ENCODE peak calls at places on chromosomes 7 and 10, in four cellular contexts. One of them, this sample, is unnamed.

GRCh38 chr7:129574487-129574886 is 37.0 kb upstream of the NRF1 start:
- DNase-seq in K562: no peak
- DNase-seq in transverse colon: no peak
- DNase-seq in A549: no peak
- DNase-seq in this sample: no peak

GRCh38 chr10:62454696-62455451 is 80.7 kb downstream of the ZNF365 start:
- DNase-seq in K562: no peak
- DNase-seq in transverse colon: no peak
- DNase-seq in A549: peak; percentile 14
- DNase-seq in this sample: no peak

GRCh38 chr7:65731562-65732035 is 141.3 kb upstream of the VKORC1L1 start:
- DNase-seq in K562: peak; percentile 50
- DNase-seq in transverse colon: peak; percentile 28
- DNase-seq in A549: no peak
- DNase-seq in this sample: no peak

GRCh38 chr10:98423691-98424120 is 8.7 kb upstream of the PYROXD2 start:
- DNase-seq in K562: no peak
- DNase-seq in transverse colon: no peak
- DNase-seq in A549: no peak
- DNase-seq in this sample: no peak

GRCh38 chr10:80260295-80261243 is 28.9 kb downstream of the MAT1A start:
- DNase-seq in K562: peak; percentile 68
- DNase-seq in transverse colon: no peak
- DNase-seq in A549: peak; percentile 43
- DNase-seq in this sample: no peak

GRCh38 chr10:38050212-38050611 is 39.7 kb downstream of the ZNF33A start:
- DNase-seq in K562: no peak
- DNase-seq in transverse colon: no peak
- DNase-seq in A549: no peak
- DNase-seq in this sample: no peak

GRCh38 chr7:142581341-142581740 is 167.9 kb upstream of the PRSS1 start:
- DNase-seq in K562: no peak
- DNase-seq in transverse colon: no peak
- DNase-seq in A549: no peak
- DNase-seq in this sample: no peak

GRCh38 chr10:124600051-124600880 is 138.6 kb downstream of the LHPP start:
- DNase-seq in K562: no peak
- DNase-seq in transverse colon: no peak
- DNase-seq in A549: no peak
- DNase-seq in this sample: peak; percentile 31

GRCh38 chr10:86536294-86536861 is 14.8 kb upstream of the WAPL start:
- DNase-seq in K562: no peak
- DNase-seq in transverse colon: peak; percentile 13
- DNase-seq in A549: no peak
- DNase-seq in this sample: no peak

GRCh38 chr10:71621783-71622526 is 97.6 kb downstream of the C10orf105 start:
- DNase-seq in K562: no peak
- DNase-seq in transverse colon: no peak
- DNase-seq in A549: no peak
- DNase-seq in this sample: peak; percentile 45

GRCh38 chr10:127319691-127320090 is 123.3 kb upstream of the INSYN2A start:
- DNase-seq in K562: no peak
- DNase-seq in transverse colon: no peak
- DNase-seq in A549: no peak
- DNase-seq in this sample: no peak

GRCh38 chr7:38192347-38192746 is 14.3 kb downstream of the STARD3NL start:
- DNase-seq in K562: no peak
- DNase-seq in transverse colon: no peak
- DNase-seq in A549: no peak
- DNase-seq in this sample: no peak

GRCh38 chr10:103881420-103882284 is 26.3 kb upstream of the SH3PXD2A start:
- DNase-seq in K562: no peak
- DNase-seq in transverse colon: no peak
- DNase-seq in A549: no peak
- DNase-seq in this sample: no peak

GRCh38 chr10:96675846-96676245 is 44.5 kb downstream of the PIK3AP1 start:
- DNase-seq in K562: no peak
- DNase-seq in transverse colon: no peak
- DNase-seq in A549: no peak
- DNase-seq in this sample: no peak

GRCh38 chr7:143345428-143345900 is 17.0 kb downstream of the FAM131B start:
- DNase-seq in K562: peak; percentile 63
- DNase-seq in transverse colon: peak; percentile 70
- DNase-seq in A549: peak; percentile 82
- DNase-seq in this sample: no peak

GRCh38 chr10:61752111-61753011 is 89.6 kb downstream of the CABCOCO1 start:
- DNase-seq in K562: no peak
- DNase-seq in transverse colon: no peak
- DNase-seq in A549: no peak
- DNase-seq in this sample: no peak

GRCh38 chr7:102028206-102028826 is 210.9 kb downstream of the CUX1 start:
- DNase-seq in K562: no peak
- DNase-seq in transverse colon: no peak
- DNase-seq in A549: no peak
- DNase-seq in this sample: no peak

GRCh38 chr10:44982114-44982460 is 3.5 kb upstream of the DEPP1 start:
- DNase-seq in K562: no peak
- DNase-seq in transverse colon: no peak
- DNase-seq in A549: no peak
- DNase-seq in this sample: peak; percentile 44

GRCh38 chr7:99293167-99293566 is 20.5 kb downstream of the MYH16 start:
- DNase-seq in K562: no peak
- DNase-seq in transverse colon: no peak
- DNase-seq in A549: no peak
- DNase-seq in this sample: no peak

GRCh38 chr7:145183069-145183468 is 347.2 kb upstream of the TPK1 start:
- DNase-seq in K562: no peak
- DNase-seq in transverse colon: no peak
- DNase-seq in A549: no peak
- DNase-seq in this sample: no peak

GRCh38 chr7:46133741-46134140 is 212.7 kb upstream of the IGFBP3 start:
- DNase-seq in K562: no peak
- DNase-seq in transverse colon: no peak
- DNase-seq in A549: no peak
- DNase-seq in this sample: no peak

GRCh38 chr7:41005381-41005901 is 697.4 kb downstream of the INHBA start:
- DNase-seq in K562: no peak
- DNase-seq in transverse colon: no peak
- DNase-seq in A549: no peak
- DNase-seq in this sample: no peak

GRCh38 chr10:84548869-84549268 is 220.5 kb downstream of the CCSER2 start:
- DNase-seq in K562: no peak
- DNase-seq in transverse colon: no peak
- DNase-seq in A549: no peak
- DNase-seq in this sample: no peak

GRCh38 chr10:513393-513792 is 176.1 kb downstream of the DIP2C start:
- DNase-seq in K562: no peak
- DNase-seq in transverse colon: peak; percentile 52
- DNase-seq in A549: no peak
- DNase-seq in this sample: no peak

GRCh38 chr10:102656791-102657371 is 12.6 kb downstream of the TRIM8 start:
- DNase-seq in K562: no peak
- DNase-seq in transverse colon: no peak
- DNase-seq in A549: no peak
- DNase-seq in this sample: no peak

GRCh38 chr10:18616337-18616736 is 35.0 kb downstream of the NSUN6 start:
- DNase-seq in K562: no peak
- DNase-seq in transverse colon: no peak
- DNase-seq in A549: no peak
- DNase-seq in this sample: no peak

GRCh38 chr7:111931016-111931517 is 275.1 kb downstream of the DOCK4 start:
- DNase-seq in K562: no peak
- DNase-seq in transverse colon: no peak
- DNase-seq in A549: no peak
- DNase-seq in this sample: no peak

GRCh38 chr10:62081322-62081945 is 179.9 kb downstream of the ARID5B start:
- DNase-seq in K562: no peak
- DNase-seq in transverse colon: no peak
- DNase-seq in A549: no peak
- DNase-seq in this sample: no peak

GRCh38 chr10:45179716-45180115 is 135.7 kb downstream of the OR13A1 start:
- DNase-seq in K562: no peak
- DNase-seq in transverse colon: no peak
- DNase-seq in A549: no peak
- DNase-seq in this sample: no peak

GRCh38 chr7:32524631-32525030 is 29.3 kb downstream of the AVL9 start:
- DNase-seq in K562: no peak
- DNase-seq in transverse colon: no peak
- DNase-seq in A549: no peak
- DNase-seq in this sample: no peak
- H3K9me3 ChIP-seq in K562: peaks cover 11% of the 10 kb centered on the region
- H3K9me3 ChIP-seq in transverse colon: no peaks in the 10 kb centered on the region
- H3K9me3 ChIP-seq in A549: peaks cover 18% of the 10 kb centered on the region
- H3K9me3 ChIP-seq in this sample: no peaks in the 10 kb centered on the region

DNA sequence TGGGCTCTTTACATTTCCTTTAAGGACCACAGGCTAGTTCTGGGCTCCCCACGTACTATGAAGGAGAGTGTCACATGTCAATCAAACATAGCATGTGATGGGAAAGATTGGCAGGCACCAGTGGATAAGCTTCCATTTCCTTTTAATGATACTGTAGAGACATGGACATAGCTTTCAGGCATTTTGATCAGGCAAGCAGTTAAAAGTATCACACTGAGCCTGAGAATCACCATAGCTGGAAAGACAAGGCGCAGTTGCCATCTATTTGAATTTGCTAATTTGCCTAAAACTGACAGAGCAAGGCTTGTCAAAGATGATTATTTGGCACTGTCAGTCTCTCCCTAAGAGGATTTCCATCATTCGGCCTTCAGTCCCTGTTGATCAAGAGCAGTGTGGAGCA is 263.4 kb upstream of the TAC1 start:
- DNase-seq in K562: no peak
- DNase-seq in transverse colon: no peak
- DNase-seq in A549: no peak
- DNase-seq in this sample: no peak
- TF ChIP-seq EP300 in K562: no peak
- TF ChIP-seq EP300 in transverse colon: no peak
- TF ChIP-seq EP300 in A549: no peak
- TF ChIP-seq EP300 in this sample: no peak

GRCh38 chr7:157617401-157617800 is 280.6 kb downstream of the DNAJB6 start:
- DNase-seq in K562: no peak
- DNase-seq in transverse colon: no peak
- DNase-seq in A549: no peak
- DNase-seq in this sample: no peak
- H3K9me3 ChIP-seq in K562: no peaks in the 10 kb centered on the region
- H3K9me3 ChIP-seq in transverse colon: no peaks in the 10 kb centered on the region
- H3K9me3 ChIP-seq in A549: no peaks in the 10 kb centered on the region
- H3K9me3 ChIP-seq in this sample: no peaks in the 10 kb centered on the region

DNA sequence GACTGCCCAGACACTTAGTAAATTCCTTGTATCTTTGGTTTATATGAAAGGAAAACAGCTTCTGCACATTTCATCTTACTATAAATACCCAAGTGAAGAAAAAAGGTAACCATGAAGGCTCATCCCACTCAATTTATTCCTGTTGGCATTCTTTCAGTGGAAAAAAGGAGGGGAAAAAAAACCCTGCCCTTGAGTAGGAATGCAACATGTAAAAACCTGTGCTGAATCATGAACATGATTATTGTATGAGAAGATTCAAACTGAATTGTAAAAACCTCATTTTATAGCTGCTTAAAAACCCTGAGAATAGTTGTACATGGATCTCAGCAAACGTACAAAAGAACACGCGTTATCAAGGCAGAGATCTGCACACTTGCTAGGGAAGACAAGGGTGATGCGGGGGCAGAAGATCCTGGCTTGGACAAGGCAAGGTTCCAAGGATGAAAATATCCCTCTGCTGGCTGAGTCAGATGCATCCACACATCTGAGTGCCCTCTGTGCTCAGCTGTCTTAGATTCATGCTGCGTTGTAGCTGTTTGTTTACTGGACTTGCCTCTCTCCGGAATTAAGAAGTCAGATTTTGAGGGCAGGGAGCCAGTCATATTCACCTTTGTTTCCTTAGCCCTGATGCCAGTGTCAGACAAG is 658.2 kb downstream of the PARD3 start:
- DNase-seq in K562: no peak
- DNase-seq in transverse colon: no peak
- DNase-seq in A549: peak; percentile 11
- DNase-seq in this sample: no peak
- TF ChIP-seq EP300 in K562: no peak
- TF ChIP-seq EP300 in transverse colon: no peak
- TF ChIP-seq EP300 in A549: no peak
- TF ChIP-seq EP300 in this sample: no peak

This sample was measured in ovary.